ENCODE peak calls at places on chromosomes 1 and 21, in seven cellular contexts. Q, L, V, K, Z, J and A are unnamed samples.

GRCh38 chr1:20873311-20873710 is 86.2 kb upstream of the HP1BP3 start:
- DNase-seq in Q (no peak), L (no peak), V (no peak), K (no peak), Z (no peak), J (no peak), A (no peak)

GRCh38 chr21:34871026-34871908 is 177.8 kb downstream of the RUNX1 start:
- DNase-seq in Q (no peak), L (no peak), V (no peak), K (no peak), Z (no peak), J (no peak), A (no peak)

GRCh38 chr1:13901041-13901440 is 201.1 kb downstream of the PRDM2 start:
- DNase-seq in Q (no peak), L (peak; percentile 10), V (no peak), K (no peak), Z (no peak), J (no peak), A (peak; percentile 22)

GRCh38 chr1:214280386-214281029 is 451 bp upstream of the SMYD2 start:
- DNase-seq in Q (peak; percentile 83), L (no peak), V (no peak), K (peak; percentile 54), Z (no peak), J (no peak), A (no peak)

GRCh38 chr1:57966751-57967406 is 543.0 kb upstream of the DAB1 start:
- DNase-seq in Q (peak; percentile 92), L (no peak), V (no peak), K (no peak), Z (no peak), J (no peak), A (no peak)

GRCh38 chr1:38076038-38076437 is 29.4 kb upstream of the POU3F1 start:
- DNase-seq in Q (peak; percentile 93), L (no peak), V (no peak), K (no peak), Z (no peak), J (no peak), A (no peak)

GRCh38 chr1:213572939-213573647 is 414.7 kb upstream of the PROX1 start:
- DNase-seq in Q (no peak), L (no peak), V (no peak), K (no peak), Z (no peak), J (no peak), A (no peak)

GRCh38 chr1:236253119-236253518 is 28.6 kb downstream of the ERO1B start:
- DNase-seq in Q (no peak), L (no peak), V (no peak), K (no peak), Z (no peak), J (no peak), A (no peak)

GRCh38 chr1:204544321-204544720 is 28.1 kb downstream of the MDM4 start:
- DNase-seq in Q (no peak), L (no peak), V (no peak), K (no peak), Z (no peak), J (no peak), A (no peak)

GRCh38 chr1:197915797-197916686 is 1.1 kb upstream of the LHX9 start:
- DNase-seq in Q (peak; percentile 96), L (peak; percentile 13), V (no peak), K (no peak), Z (no peak), J (no peak), A (no peak)

GRCh38 chr1:162145280-162145965 is 75.9 kb downstream of the NOS1AP start:
- DNase-seq in Q (peak; percentile 92), L (no peak), V (no peak), K (no peak), Z (no peak), J (no peak), A (no peak)

GRCh38 chr1:217274416-217274815 is 356.5 kb downstream of the GPATCH2 start:
- DNase-seq in Q (no peak), L (no peak), V (no peak), K (no peak), Z (no peak), J (no peak), A (no peak)

GRCh38 chr21:45505416-45506021 is 36.7 kb downstream of the SLC19A1 start:
- DNase-seq in Q (peak; percentile 45), L (no peak), V (no peak), K (no peak), Z (no peak), J (peak; percentile 87), A (no peak)

GRCh38 chr1:42932442-42932941 is 26.2 kb downstream of the SLC2A1 start:
- DNase-seq in Q (peak; percentile 51), L (no peak), V (no peak), K (no peak), Z (no peak), J (peak; percentile 35), A (no peak)

GRCh38 chr1:178311164-178311563 is 185.6 kb downstream of the CLEC20A start:
- DNase-seq in Q (no peak), L (peak; percentile 5), V (no peak), K (no peak), Z (no peak), J (no peak), A (no peak)

GRCh38 chr21:38721055-38721454 is 84.7 kb upstream of the ETS2 start:
- DNase-seq in Q (peak; percentile 62), L (no peak), V (no peak), K (no peak), Z (no peak), J (no peak), A (no peak)

GRCh38 chr1:44676484-44677200 is 2.1 kb downstream of the ARMH1 start:
- DNase-seq in Q (no peak), L (no peak), V (no peak), K (no peak), Z (no peak), J (no peak), A (peak; percentile 41)

GRCh38 chr1:101285922-101286568 is 49.2 kb downstream of the S1PR1 start:
- DNase-seq in Q (no peak), L (no peak), V (no peak), K (no peak), Z (no peak), J (no peak), A (no peak)

GRCh38 chr1:42679364-42679983 is 2.7 kb upstream of the YBX1 start:
- DNase-seq in Q (no peak), L (no peak), V (no peak), K (no peak), Z (no peak), J (no peak), A (no peak)

GRCh38 chr1:147640553-147641165 is 29.7 kb downstream of the ACP6 start:
- DNase-seq in Q (peak; percentile 95), L (peak; percentile 65), V (peak; percentile 42), K (peak; percentile 76), Z (peak; percentile 56), J (no peak), A (peak; percentile 43)

GRCh38 chr1:29802181-29803068 is 566.1 kb downstream of the PTPRU start:
- DNase-seq in Q (no peak), L (no peak), V (no peak), K (no peak), Z (no peak), J (no peak), A (no peak)

GRCh38 chr21:21714396-21714795 is 716.2 kb downstream of the NCAM2 start:
- DNase-seq in Q (no peak), L (peak; percentile 57), V (no peak), K (no peak), Z (no peak), J (no peak), A (peak; percentile 20)

GRCh38 chr1:94247146-94248094 is 10.0 kb upstream of the ARHGAP29 start:
- DNase-seq in Q (peak; percentile 95), L (no peak), V (no peak), K (no peak), Z (no peak), J (peak; percentile 86), A (no peak)

GRCh38 chr21:39518845-39519205 is 67.1 kb downstream of the SH3BGR start:
- DNase-seq in Q (no peak), L (no peak), V (no peak), K (no peak), Z (no peak), J (no peak), A (no peak)

GRCh38 chr21:45390121-45390751 is 14.7 kb upstream of the COL18A1 start:
- DNase-seq in Q (peak; percentile 46), L (no peak), V (no peak), K (no peak), Z (no peak), J (peak; percentile 87), A (no peak)

GRCh38 chr1:232891116-232891515 is 59.3 kb upstream of the NTPCR start:
- DNase-seq in Q (no peak), L (peak; percentile 46), V (no peak), K (no peak), Z (no peak), J (no peak), A (peak; percentile 79)

GRCh38 chr1:191206808-191207207 is 729.1 kb upstream of the BRINP3 start:
- DNase-seq in Q (no peak), L (no peak), V (no peak), K (no peak), Z (no peak), J (no peak), A (no peak)

GRCh38 chr1:239237912-239238311 is 148.5 kb upstream of the CHRM3 start:
- DNase-seq in Q (peak; percentile 67), L (no peak), V (no peak), K (no peak), Z (no peak), J (no peak), A (no peak)

GRCh38 chr1:65531972-65532570 is 111.6 kb downstream of the LEPR start:
- DNase-seq in Q (no peak), L (no peak), V (no peak), K (no peak), Z (no peak), J (no peak), A (no peak)

GRCh38 chr1:93738075-93738622 is 56.5 kb upstream of the BCAR3 start:
- DNase-seq in Q (no peak), L (peak; percentile 73), V (no peak), K (no peak), Z (no peak), J (no peak), A (peak; percentile 30)

GRCh38 chr1:37497832-37498231 is 16.7 kb downstream of the MEAF6 start:
- DNase-seq in Q (no peak), L (no peak), V (no peak), K (no peak), Z (no peak), J (no peak), A (no peak)

GRCh38 chr1:156245451-156246232 is 2.2 kb downstream of the PAQR6 start:
- DNase-seq in Q (no peak), L (no peak), V (no peak), K (peak; percentile 26), Z (peak; percentile 17), J (no peak), A (no peak)

GRCh38 chr1:48234086-48234485 is 11.6 kb downstream of the SLC5A9 start:
- DNase-seq in Q (no peak), L (no peak), V (no peak), K (no peak), Z (no peak), J (no peak), A (no peak)

GRCh38 chr1:208374391-208374941 is 130.3 kb upstream of the PLXNA2 start:
- DNase-seq in Q (peak; percentile 84), L (no peak), V (no peak), K (no peak), Z (no peak), J (no peak), A (no peak)